ENCODE peak calls at places on chromosomes 3 and 15, in six cellular contexts. H is HCT116, V is breast epithelium, F is transverse colon, J is upper lobe of left lung, Q is esophagus muscularis mucosa. Z is an unnamed sample.

GRCh38 chr3:53807117-53807521 is 39.1 kb downstream of the CHDH start:
- DNase-seq in H (no peak), V (no peak), F (no peak), J (no peak), Q (no peak), Z (no peak)

GRCh38 chr15:35399901-35400300 is 146.1 kb downstream of the DPH6 start:
- DNase-seq in H (no peak), V (no peak), F (no peak), J (no peak), Q (no peak), Z (no peak)

GRCh38 chr15:50909044-50909342 is 510 bp downstream of the AP4E1 start:
- DNase-seq in H (no peak), V (no peak), F (no peak), J (no peak), Q (no peak), Z (no peak)

GRCh38 chr3:103937094-103937493 is 1429.6 kb upstream of the ALCAM start:
- DNase-seq in H (no peak), V (no peak), F (no peak), J (no peak), Q (no peak), Z (no peak)

GRCh38 chr3:120177907-120178306 is 83.7 kb upstream of the GSK3B start:
- DNase-seq in H (no peak), V (no peak), F (no peak), J (peak; percentile 64), Q (peak; percentile 70), Z (no peak)

GRCh38 chr15:75202251-75203016 is 752 bp downstream of the C15orf39 start:
- DNase-seq in H (no peak), V (peak; percentile 70), F (peak; percentile 89), J (peak; percentile 89), Q (peak; percentile 95), Z (peak; percentile 85)

GRCh38 chr15:48413304-48413703 is 82.1 kb downstream of the DUT start:
- DNase-seq in H (no peak), V (no peak), F (no peak), J (no peak), Q (no peak), Z (no peak)

GRCh38 chr3:49333091-49333490 is 6.8 kb downstream of the USP4 start:
- DNase-seq in H (no peak), V (no peak), F (no peak), J (peak; percentile 84), Q (no peak), Z (no peak)

GRCh38 chr3:194685050-194685722 is 497 bp upstream of the FAM43A start:
- DNase-seq in H (no peak), V (no peak), F (no peak), J (no peak), Q (no peak), Z (peak; percentile 8)

GRCh38 chr15:73387507-73388255 is 18.9 kb upstream of the HCN4 start:
- DNase-seq in H (no peak), V (no peak), F (no peak), J (no peak), Q (no peak), Z (no peak)

GRCh38 chr3:113649169-113649833 is 47.1 kb downstream of the USF3 start:
- DNase-seq in H (no peak), V (no peak), F (no peak), J (no peak), Q (no peak), Z (no peak)

GRCh38 chr3:71392277-71392676 is 191.3 kb downstream of the FOXP1 start:
- DNase-seq in H (no peak), V (no peak), F (no peak), J (no peak), Q (no peak), Z (no peak)

GRCh38 chr3:54698059-54698458 is 229.8 kb downstream of the LRTM1 start:
- DNase-seq in H (no peak), V (no peak), F (no peak), J (no peak), Q (peak; percentile 3), Z (no peak)

GRCh38 chr15:82044373-82045178 is 1.2 kb downstream of the MEX3B start:
- DNase-seq in H (no peak), V (peak; percentile 23), F (peak; percentile 26), J (no peak), Q (no peak), Z (no peak)

GRCh38 chr15:95990833-95991232 is 339.7 kb upstream of the NR2F2 start:
- DNase-seq in H (no peak), V (no peak), F (no peak), J (no peak), Q (no peak), Z (no peak)

GRCh38 chr15:77499087-77499765 is 78.5 kb downstream of the HMG20A start:
- DNase-seq in H (no peak), V (no peak), F (no peak), J (no peak), Q (no peak), Z (no peak)

GRCh38 chr3:110296885-110297284 is 774.7 kb upstream of the NECTIN3 start:
- DNase-seq in H (no peak), V (no peak), F (no peak), J (no peak), Q (no peak), Z (no peak)

GRCh38 chr3:28994161-28994905 is 286.5 kb upstream of the RBMS3 start:
- DNase-seq in H (no peak), V (no peak), F (no peak), J (no peak), Q (no peak), Z (no peak)

GRCh38 chr15:99425666-99426301 is 140.0 kb upstream of the MEF2A start:
- DNase-seq in H (no peak), V (no peak), F (peak; percentile 11), J (peak; percentile 39), Q (no peak), Z (peak; percentile 38)

GRCh38 chr15:73922186-73923151 is 3.8 kb upstream of the LOXL1 start:
- DNase-seq in H (no peak), V (no peak), F (no peak), J (no peak), Q (no peak), Z (no peak)

GRCh38 chr3:186142556-186142955 is 33.7 kb upstream of the ETV5 start:
- DNase-seq in H (no peak), V (no peak), F (no peak), J (no peak), Q (no peak), Z (no peak)

GRCh38 chr3:28934135-28934813 is 346.6 kb upstream of the RBMS3 start:
- DNase-seq in H (no peak), V (no peak), F (no peak), J (no peak), Q (no peak), Z (no peak)

GRCh38 chr3:43288850-43289249 is 2.5 kb downstream of the SNRK start:
- DNase-seq in H (no peak), V (no peak), F (no peak), J (no peak), Q (no peak), Z (no peak)
- TF ChIP-seq POLR2AphosphoS5 in H (no peak), V (no peak), F (no peak), J (no peak), Q (no peak), Z (no peak)

GRCh38 chr3:152591448-152592003 is 243.4 kb upstream of the P2RY1 start:
- DNase-seq in H (no peak), V (no peak), F (no peak), J (no peak), Q (no peak), Z (no peak)

GRCh38 chr3:152593242-152593641 is 241.7 kb upstream of the P2RY1 start:
- DNase-seq in H (no peak), V (no peak), F (no peak), J (no peak), Q (no peak), Z (no peak)

GRCh38 chr3:152595975-152596832 is 238.7 kb upstream of the P2RY1 start:
- DNase-seq in H (no peak), V (no peak), F (peak; percentile 66), J (no peak), Q (no peak), Z (peak; percentile 42)
- TF ChIP-seq POLR2AphosphoS5 in H (no peak), V (peak; percentile 39), F (peak; percentile 47), J (no peak), Q (no peak), Z (no peak)

DNA sequence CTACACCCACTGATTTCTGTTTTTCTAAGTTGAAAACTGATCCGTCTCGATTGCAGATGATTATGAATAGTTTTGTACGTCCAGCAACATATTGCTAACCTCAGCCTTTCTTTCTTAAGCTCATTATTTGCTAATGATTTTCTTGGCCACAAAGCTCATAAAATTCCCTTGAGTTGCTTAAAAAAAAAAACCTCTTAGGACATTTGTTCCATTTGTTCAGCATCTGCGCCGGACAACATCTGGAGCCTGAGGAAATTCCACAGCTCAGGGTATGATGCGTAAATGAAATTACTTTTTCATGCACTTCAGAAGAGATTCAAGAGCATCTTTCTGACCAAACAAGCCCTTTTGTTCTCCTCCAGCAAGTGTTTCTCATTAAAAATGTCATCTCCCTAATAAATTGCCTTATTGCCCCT is 249.1 kb upstream of the MCTP2 start:
- DNase-seq in H (no peak), V (peak; percentile 25), F (no peak), J (no peak), Q (no peak), Z (no peak)
- TF ChIP-seq POLR2AphosphoS5 in H (no peak), V (peak; percentile 79), F (peak; percentile 37), J (no peak), Q (peak; percentile 7), Z (no peak)

GRCh38 chr3:79184226-79184625 is 583.6 kb downstream of the ROBO1 start:
- DNase-seq in H (no peak), V (no peak), F (no peak), J (no peak), Q (no peak), Z (no peak)

GRCh38 chr3:79183496-79183895 is 584.3 kb downstream of the ROBO1 start:
- DNase-seq in H (no peak), V (no peak), F (no peak), J (no peak), Q (no peak), Z (no peak)

GRCh38 chr3:79175870-79176269 is 591.9 kb downstream of the ROBO1 start:
- DNase-seq in H (no peak), V (no peak), F (no peak), J (no peak), Q (no peak), Z (no peak)

GRCh38 chr3:79178471-79178870 is 589.3 kb downstream of the ROBO1 start:
- DNase-seq in H (no peak), V (no peak), F (no peak), J (no peak), Q (no peak), Z (no peak)
- TF ChIP-seq POLR2AphosphoS5 in H (no peak), V (no peak), F (no peak), J (no peak), Q (no peak), Z (no peak)

DNA sequence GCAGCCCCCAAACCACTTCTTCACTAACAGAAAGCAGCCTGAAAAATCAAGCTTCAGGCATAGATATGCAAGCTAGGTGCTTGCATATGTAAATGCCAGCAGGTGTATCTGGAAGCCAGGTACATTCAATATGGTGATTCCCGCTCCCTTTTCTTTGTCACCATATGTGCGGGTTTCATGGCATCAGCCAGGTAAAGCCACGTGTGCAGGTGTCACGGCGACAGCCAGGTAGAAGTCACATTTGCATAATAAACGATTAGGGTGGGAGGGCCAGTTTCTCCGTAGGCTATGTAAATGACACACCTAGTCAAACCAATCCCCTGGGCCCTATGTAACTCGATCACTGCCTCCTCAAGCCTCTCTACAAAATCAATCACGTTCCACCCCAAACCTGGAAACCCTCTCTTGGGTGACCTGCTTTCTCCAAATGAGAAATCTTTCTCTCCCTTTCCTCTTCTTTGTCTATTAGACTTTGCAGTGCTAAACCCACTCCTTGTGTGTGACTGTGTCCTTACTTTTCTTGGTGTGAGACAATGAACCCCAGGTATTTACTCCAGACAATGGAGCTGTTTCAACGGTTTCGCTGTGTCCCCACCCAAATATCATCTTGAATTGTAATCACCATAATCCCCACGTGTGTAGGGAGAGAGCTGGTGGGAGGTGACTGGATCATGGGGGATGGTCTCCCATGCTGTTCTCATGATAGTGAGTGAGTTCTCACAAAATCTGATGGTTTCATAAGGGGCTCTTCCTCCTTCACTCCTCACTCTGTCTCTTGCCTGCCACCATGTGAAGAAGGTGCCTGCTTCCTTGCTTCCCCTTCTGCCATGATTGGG is 44.6 kb downstream of the ONECUT1 start:
- DNase-seq in H (no peak), V (no peak), F (no peak), J (no peak), Q (no peak), Z (no peak)
- TF ChIP-seq POLR2AphosphoS5 in H (no peak), V (no peak), F (no peak), J (no peak), Q (no peak), Z (no peak)